ENCODE peak calls at places on chromosome 17, in ten cellular contexts. One of them, this sample, is unnamed.

GRCh38 chr17:35244345-35245195 is 1.7 kb downstream of the SLFN5 start:
- DNase-seq in activated T-helper 9 cell treated with anti-CD3 and anti-CD28 coated beads, Interleukin-2, amount 50 U/mL, for 16 hours: peak; percentile 82
- DNase-seq in stimulated activated CD4-positive, alpha-beta T cell treated with anti-CD3 and anti-CD28 coated beads, Interleukin-12 subunit alpha, Interleukin-12 subunit beta, amount 100 ng/mL, for 48 hours: peak; percentile 90
- DNase-seq in memory B cell: peak; percentile 65
- DNase-seq in T-helper 9 cell: peak; percentile 70
- DNase-seq in A549: peak; percentile 34
- DNase-seq in EL: peak; percentile 98
- DNase-seq in NCI-H2081: no peak
- DNase-seq in caudate nucleus: no peak
- DNase-seq in activated T-cell treated with anti-CD3 and anti-CD28 coated beads for 1 hour: peak; percentile 68
- DNase-seq in this sample: peak; percentile 91

GRCh38 chr17:50359998-50360461 is 13.0 kb downstream of the MRPL27 start:
- DNase-seq in activated T-helper 9 cell treated with anti-CD3 and anti-CD28 coated beads, Interleukin-2, amount 50 U/mL, for 16 hours: no peak
- DNase-seq in stimulated activated CD4-positive, alpha-beta T cell treated with anti-CD3 and anti-CD28 coated beads, Interleukin-12 subunit alpha, Interleukin-12 subunit beta, amount 100 ng/mL, for 48 hours: no peak
- DNase-seq in memory B cell: no peak
- DNase-seq in T-helper 9 cell: no peak
- DNase-seq in A549: no peak
- DNase-seq in EL: no peak
- DNase-seq in NCI-H2081: no peak
- DNase-seq in caudate nucleus: no peak
- DNase-seq in activated T-cell treated with anti-CD3 and anti-CD28 coated beads for 1 hour: no peak
- DNase-seq in this sample: no peak

GRCh38 chr17:6870841-6871240 is 39.3 kb upstream of the TEKT1 start:
- DNase-seq in activated T-helper 9 cell treated with anti-CD3 and anti-CD28 coated beads, Interleukin-2, amount 50 U/mL, for 16 hours: no peak
- DNase-seq in stimulated activated CD4-positive, alpha-beta T cell treated with anti-CD3 and anti-CD28 coated beads, Interleukin-12 subunit alpha, Interleukin-12 subunit beta, amount 100 ng/mL, for 48 hours: no peak
- DNase-seq in memory B cell: no peak
- DNase-seq in T-helper 9 cell: no peak
- DNase-seq in A549: no peak
- DNase-seq in EL: no peak
- DNase-seq in NCI-H2081: no peak
- DNase-seq in caudate nucleus: no peak
- DNase-seq in activated T-cell treated with anti-CD3 and anti-CD28 coated beads for 1 hour: no peak
- DNase-seq in this sample: no peak

GRCh38 chr17:44916781-44917241 is 1.5 kb upstream of the GFAP start:
- DNase-seq in activated T-helper 9 cell treated with anti-CD3 and anti-CD28 coated beads, Interleukin-2, amount 50 U/mL, for 16 hours: no peak
- DNase-seq in stimulated activated CD4-positive, alpha-beta T cell treated with anti-CD3 and anti-CD28 coated beads, Interleukin-12 subunit alpha, Interleukin-12 subunit beta, amount 100 ng/mL, for 48 hours: no peak
- DNase-seq in memory B cell: no peak
- DNase-seq in T-helper 9 cell: no peak
- DNase-seq in A549: no peak
- DNase-seq in EL: peak; percentile 62
- DNase-seq in NCI-H2081: peak; percentile 22
- DNase-seq in caudate nucleus: peak; percentile 73
- DNase-seq in activated T-cell treated with anti-CD3 and anti-CD28 coated beads for 1 hour: no peak
- DNase-seq in this sample: peak; percentile 37

GRCh38 chr17:76432712-76433336 is 20.1 kb downstream of the UBE2O start:
- DNase-seq in activated T-helper 9 cell treated with anti-CD3 and anti-CD28 coated beads, Interleukin-2, amount 50 U/mL, for 16 hours: no peak
- DNase-seq in stimulated activated CD4-positive, alpha-beta T cell treated with anti-CD3 and anti-CD28 coated beads, Interleukin-12 subunit alpha, Interleukin-12 subunit beta, amount 100 ng/mL, for 48 hours: no peak
- DNase-seq in memory B cell: no peak
- DNase-seq in T-helper 9 cell: no peak
- DNase-seq in A549: no peak
- DNase-seq in EL: peak; percentile 22
- DNase-seq in NCI-H2081: no peak
- DNase-seq in caudate nucleus: no peak
- DNase-seq in activated T-cell treated with anti-CD3 and anti-CD28 coated beads for 1 hour: no peak
- DNase-seq in this sample: no peak

GRCh38 chr17:5922476-5922875 is 147.7 kb upstream of the WSCD1 start:
- DNase-seq in activated T-helper 9 cell treated with anti-CD3 and anti-CD28 coated beads, Interleukin-2, amount 50 U/mL, for 16 hours: no peak
- DNase-seq in stimulated activated CD4-positive, alpha-beta T cell treated with anti-CD3 and anti-CD28 coated beads, Interleukin-12 subunit alpha, Interleukin-12 subunit beta, amount 100 ng/mL, for 48 hours: no peak
- DNase-seq in memory B cell: no peak
- DNase-seq in T-helper 9 cell: no peak
- DNase-seq in A549: no peak
- DNase-seq in EL: no peak
- DNase-seq in NCI-H2081: no peak
- DNase-seq in caudate nucleus: no peak
- DNase-seq in activated T-cell treated with anti-CD3 and anti-CD28 coated beads for 1 hour: no peak
- DNase-seq in this sample: no peak

GRCh38 chr17:70022175-70022574 is 52.9 kb upstream of the KCNJ16 start:
- DNase-seq in activated T-helper 9 cell treated with anti-CD3 and anti-CD28 coated beads, Interleukin-2, amount 50 U/mL, for 16 hours: no peak
- DNase-seq in stimulated activated CD4-positive, alpha-beta T cell treated with anti-CD3 and anti-CD28 coated beads, Interleukin-12 subunit alpha, Interleukin-12 subunit beta, amount 100 ng/mL, for 48 hours: no peak
- DNase-seq in memory B cell: no peak
- DNase-seq in T-helper 9 cell: no peak
- DNase-seq in A549: no peak
- DNase-seq in EL: no peak
- DNase-seq in NCI-H2081: no peak
- DNase-seq in caudate nucleus: peak; percentile 7
- DNase-seq in activated T-cell treated with anti-CD3 and anti-CD28 coated beads for 1 hour: no peak
- DNase-seq in this sample: no peak

GRCh38 chr17:5183410-5183793 is 8.3 kb downstream of the ZNF594 start:
- DNase-seq in activated T-helper 9 cell treated with anti-CD3 and anti-CD28 coated beads, Interleukin-2, amount 50 U/mL, for 16 hours: no peak
- DNase-seq in stimulated activated CD4-positive, alpha-beta T cell treated with anti-CD3 and anti-CD28 coated beads, Interleukin-12 subunit alpha, Interleukin-12 subunit beta, amount 100 ng/mL, for 48 hours: no peak
- DNase-seq in memory B cell: no peak
- DNase-seq in T-helper 9 cell: no peak
- DNase-seq in A549: no peak
- DNase-seq in EL: no peak
- DNase-seq in NCI-H2081: no peak
- DNase-seq in caudate nucleus: no peak
- DNase-seq in activated T-cell treated with anti-CD3 and anti-CD28 coated beads for 1 hour: no peak
- DNase-seq in this sample: no peak

GRCh38 chr17:44010966-44011647 is 3.7 kb downstream of the TMEM101 start:
- DNase-seq in activated T-helper 9 cell treated with anti-CD3 and anti-CD28 coated beads, Interleukin-2, amount 50 U/mL, for 16 hours: no peak
- DNase-seq in stimulated activated CD4-positive, alpha-beta T cell treated with anti-CD3 and anti-CD28 coated beads, Interleukin-12 subunit alpha, Interleukin-12 subunit beta, amount 100 ng/mL, for 48 hours: no peak
- DNase-seq in memory B cell: no peak
- DNase-seq in T-helper 9 cell: no peak
- DNase-seq in A549: no peak
- DNase-seq in EL: no peak
- DNase-seq in NCI-H2081: no peak
- DNase-seq in caudate nucleus: no peak
- DNase-seq in activated T-cell treated with anti-CD3 and anti-CD28 coated beads for 1 hour: no peak
- DNase-seq in this sample: no peak

GRCh38 chr17:82385559-82386255 is 14.1 kb downstream of the UTS2R start:
- DNase-seq in activated T-helper 9 cell treated with anti-CD3 and anti-CD28 coated beads, Interleukin-2, amount 50 U/mL, for 16 hours: no peak
- DNase-seq in stimulated activated CD4-positive, alpha-beta T cell treated with anti-CD3 and anti-CD28 coated beads, Interleukin-12 subunit alpha, Interleukin-12 subunit beta, amount 100 ng/mL, for 48 hours: no peak
- DNase-seq in memory B cell: no peak
- DNase-seq in T-helper 9 cell: no peak
- DNase-seq in A549: no peak
- DNase-seq in EL: no peak
- DNase-seq in NCI-H2081: no peak
- DNase-seq in caudate nucleus: no peak
- DNase-seq in activated T-cell treated with anti-CD3 and anti-CD28 coated beads for 1 hour: no peak
- DNase-seq in this sample: no peak

GRCh38 chr17:19243838-19244237 is 6.7 kb downstream of the EPN2 start:
- DNase-seq in activated T-helper 9 cell treated with anti-CD3 and anti-CD28 coated beads, Interleukin-2, amount 50 U/mL, for 16 hours: no peak
- DNase-seq in stimulated activated CD4-positive, alpha-beta T cell treated with anti-CD3 and anti-CD28 coated beads, Interleukin-12 subunit alpha, Interleukin-12 subunit beta, amount 100 ng/mL, for 48 hours: no peak
- DNase-seq in memory B cell: no peak
- DNase-seq in T-helper 9 cell: no peak
- DNase-seq in A549: no peak
- DNase-seq in EL: no peak
- DNase-seq in NCI-H2081: no peak
- DNase-seq in caudate nucleus: no peak
- DNase-seq in activated T-cell treated with anti-CD3 and anti-CD28 coated beads for 1 hour: no peak
- DNase-seq in this sample: no peak

This sample was measured in mammary epithelial cell.